ENCODE peak calls at places on chromosomes 16 and 17, in ten cellular contexts. One of them, this sample, is unnamed.

GRCh38 chr17:80845863-80846671 is 145.6 kb upstream of the CHMP6 start:
- DNase-seq in AG04450: no peak
- DNase-seq in CD8-positive, alpha-beta memory T cell: no peak
- DNase-seq in CD8-positive, alpha-beta T cell: no peak
- DNase-seq in ELR: no peak
- DNase-seq in GM23248: no peak
- DNase-seq in EL: no peak
- DNase-seq in GM13976: no peak
- DNase-seq in kidney tubule cell: no peak
- DNase-seq in HEK293T: no peak
- DNase-seq in this sample: no peak

GRCh38 chr17:30450125-30451027 is 26.8 kb upstream of the GOSR1 start:
- DNase-seq in AG04450: no peak
- DNase-seq in CD8-positive, alpha-beta memory T cell: no peak
- DNase-seq in CD8-positive, alpha-beta T cell: no peak
- DNase-seq in ELR: peak
- DNase-seq in GM23248: peak
- DNase-seq in EL: peak
- DNase-seq in GM13976: no peak
- DNase-seq in kidney tubule cell: peak
- DNase-seq in HEK293T: no peak
- DNase-seq in this sample: peak

GRCh38 chr16:13312063-13312462 is 410.7 kb downstream of the SHISA9 start:
- DNase-seq in AG04450: no peak
- DNase-seq in CD8-positive, alpha-beta memory T cell: no peak
- DNase-seq in CD8-positive, alpha-beta T cell: no peak
- DNase-seq in ELR: no peak
- DNase-seq in GM23248: no peak
- DNase-seq in EL: no peak
- DNase-seq in GM13976: no peak
- DNase-seq in kidney tubule cell: no peak
- DNase-seq in HEK293T: no peak
- DNase-seq in this sample: no peak

GRCh38 chr16:11050954-11051353 is 106.6 kb downstream of the CLEC16A start:
- DNase-seq in AG04450: no peak
- DNase-seq in CD8-positive, alpha-beta memory T cell: no peak
- DNase-seq in CD8-positive, alpha-beta T cell: no peak
- DNase-seq in ELR: no peak
- DNase-seq in GM23248: no peak
- DNase-seq in EL: no peak
- DNase-seq in GM13976: no peak
- DNase-seq in kidney tubule cell: no peak
- DNase-seq in HEK293T: no peak
- DNase-seq in this sample: no peak

GRCh38 chr16:19071811-19072777 is 4.7 kb downstream of the COQ7 start:
- DNase-seq in AG04450: no peak
- DNase-seq in CD8-positive, alpha-beta memory T cell: peak
- DNase-seq in CD8-positive, alpha-beta T cell: peak
- DNase-seq in ELR: peak
- DNase-seq in GM23248: peak
- DNase-seq in EL: peak
- DNase-seq in GM13976: peak
- DNase-seq in kidney tubule cell: peak
- DNase-seq in HEK293T: peak
- DNase-seq in this sample: peak

GRCh38 chr16:87681990-87682570 is 79.8 kb downstream of the JPH3 start:
- DNase-seq in AG04450: peak
- DNase-seq in CD8-positive, alpha-beta memory T cell: no peak
- DNase-seq in CD8-positive, alpha-beta T cell: no peak
- DNase-seq in ELR: peak
- DNase-seq in GM23248: peak
- DNase-seq in EL: peak
- DNase-seq in GM13976: no peak
- DNase-seq in kidney tubule cell: peak
- DNase-seq in HEK293T: no peak
- DNase-seq in this sample: peak

GRCh38 chr17:73228748-73229236 is 32.9 kb downstream of the CPSF4L start:
- DNase-seq in AG04450: peak
- DNase-seq in CD8-positive, alpha-beta memory T cell: no peak
- DNase-seq in CD8-positive, alpha-beta T cell: no peak
- DNase-seq in ELR: peak
- DNase-seq in GM23248: peak
- DNase-seq in EL: peak
- DNase-seq in GM13976: peak
- DNase-seq in kidney tubule cell: peak
- DNase-seq in HEK293T: peak
- DNase-seq in this sample: peak

GRCh38 chr17:57879437-57880085 is 29.7 kb upstream of the MRPS23 start:
- DNase-seq in AG04450: no peak
- DNase-seq in CD8-positive, alpha-beta memory T cell: no peak
- DNase-seq in CD8-positive, alpha-beta T cell: no peak
- DNase-seq in ELR: peak
- DNase-seq in GM23248: no peak
- DNase-seq in EL: no peak
- DNase-seq in GM13976: no peak
- DNase-seq in kidney tubule cell: peak
- DNase-seq in HEK293T: no peak
- DNase-seq in this sample: no peak

GRCh38 chr17:79791354-79792123 is 5.3 kb downstream of the CBX8 start:
- DNase-seq in AG04450: no peak
- DNase-seq in CD8-positive, alpha-beta memory T cell: peak
- DNase-seq in CD8-positive, alpha-beta T cell: no peak
- DNase-seq in ELR: no peak
- DNase-seq in GM23248: no peak
- DNase-seq in EL: no peak
- DNase-seq in GM13976: no peak
- DNase-seq in kidney tubule cell: no peak
- DNase-seq in HEK293T: no peak
- DNase-seq in this sample: no peak

GRCh38 chr16:60199154-60199553 is 1465.0 kb upstream of the GOT2 start:
- DNase-seq in AG04450: no peak
- DNase-seq in CD8-positive, alpha-beta memory T cell: no peak
- DNase-seq in CD8-positive, alpha-beta T cell: no peak
- DNase-seq in ELR: no peak
- DNase-seq in GM23248: no peak
- DNase-seq in EL: no peak
- DNase-seq in GM13976: no peak
- DNase-seq in kidney tubule cell: no peak
- DNase-seq in HEK293T: no peak
- DNase-seq in this sample: no peak

GRCh38 chr17:2485543-2485942 is 26.1 kb downstream of the METTL16 start:
- DNase-seq in AG04450: no peak
- DNase-seq in CD8-positive, alpha-beta memory T cell: no peak
- DNase-seq in CD8-positive, alpha-beta T cell: no peak
- DNase-seq in ELR: no peak
- DNase-seq in GM23248: peak
- DNase-seq in EL: no peak
- DNase-seq in GM13976: no peak
- DNase-seq in kidney tubule cell: no peak
- DNase-seq in HEK293T: no peak
- DNase-seq in this sample: peak

GRCh38 chr17:27523712-27524111 is 67.5 kb downstream of the KSR1 start:
- DNase-seq in AG04450: no peak
- DNase-seq in CD8-positive, alpha-beta memory T cell: no peak
- DNase-seq in CD8-positive, alpha-beta T cell: no peak
- DNase-seq in ELR: no peak
- DNase-seq in GM23248: no peak
- DNase-seq in EL: no peak
- DNase-seq in GM13976: no peak
- DNase-seq in kidney tubule cell: peak
- DNase-seq in HEK293T: no peak
- DNase-seq in this sample: no peak

GRCh38 chr16:29806641-29807425 is 504 bp downstream of the MAZ start:
- DNase-seq in AG04450: no peak
- DNase-seq in CD8-positive, alpha-beta memory T cell: peak
- DNase-seq in CD8-positive, alpha-beta T cell: no peak
- DNase-seq in ELR: peak
- DNase-seq in GM23248: peak
- DNase-seq in EL: peak
- DNase-seq in GM13976: no peak
- DNase-seq in kidney tubule cell: peak
- DNase-seq in HEK293T: peak
- DNase-seq in this sample: no peak

GRCh38 chr16:47045459-47045858 is 72.0 kb upstream of the DNAJA2 start:
- DNase-seq in AG04450: no peak
- DNase-seq in CD8-positive, alpha-beta memory T cell: no peak
- DNase-seq in CD8-positive, alpha-beta T cell: no peak
- DNase-seq in ELR: no peak
- DNase-seq in GM23248: no peak
- DNase-seq in EL: peak
- DNase-seq in GM13976: no peak
- DNase-seq in kidney tubule cell: no peak
- DNase-seq in HEK293T: no peak
- DNase-seq in this sample: no peak

GRCh38 chr17:68821860-68822693 is 133.1 kb downstream of the ABCA8 start:
- DNase-seq in AG04450: peak
- DNase-seq in CD8-positive, alpha-beta memory T cell: no peak
- DNase-seq in CD8-positive, alpha-beta T cell: no peak
- DNase-seq in ELR: peak
- DNase-seq in GM23248: peak
- DNase-seq in EL: peak
- DNase-seq in GM13976: no peak
- DNase-seq in kidney tubule cell: peak
- DNase-seq in HEK293T: no peak
- DNase-seq in this sample: peak

GRCh38 chr16:84482001-84482891 is 22.2 kb downstream of the MEAK7 start:
- DNase-seq in AG04450: no peak
- DNase-seq in CD8-positive, alpha-beta memory T cell: no peak
- DNase-seq in CD8-positive, alpha-beta T cell: no peak
- DNase-seq in ELR: no peak
- DNase-seq in GM23248: no peak
- DNase-seq in EL: no peak
- DNase-seq in GM13976: no peak
- DNase-seq in kidney tubule cell: no peak
- DNase-seq in HEK293T: no peak
- DNase-seq in this sample: no peak